ENCODE peak calls at places on chromosomes 13 and 19, in five cellular contexts. O, P, J, T and N are unnamed samples.

GRCh38 chr19:53172892-53173291 is 14.0 kb upstream of the ZNF347 start:
- DNase-seq in O (no peak), P (no peak), J (no peak), T (no peak), N (no peak)

GRCh38 chr13:73399347-73400216 is 340.8 kb downstream of the KLF5 start:
- DNase-seq in O (no peak), P (no peak), J (no peak), T (no peak), N (no peak)

GRCh38 chr19:48629599-48630288 is 7.4 kb downstream of the DBP start:
- DNase-seq in O (peak; percentile 88), P (no peak), J (peak; percentile 87), T (peak; percentile 82), N (peak; percentile 60)

GRCh38 chr19:38034153-38034835 is 127.3 kb downstream of the SIPA1L3 start:
- DNase-seq in O (no peak), P (no peak), J (no peak), T (no peak), N (no peak)

GRCh38 chr19:35907377-35907745 is 734 bp downstream of the TYROBP start:
- DNase-seq in O (no peak), P (no peak), J (no peak), T (no peak), N (no peak)

GRCh38 chr13:113122571-113123225 is at the start of gene F10:
- DNase-seq in O (peak; percentile 79), P (peak; percentile 49), J (no peak), T (no peak), N (peak; percentile 62)

GRCh38 chr13:37959284-37959683 is 89.7 kb upstream of the TRPC4 start:
- DNase-seq in O (no peak), P (no peak), J (no peak), T (no peak), N (no peak)

GRCh38 chr19:33260628-33261418 is 35.2 kb upstream of the SLC7A10 start:
- DNase-seq in O (no peak), P (no peak), J (no peak), T (no peak), N (no peak)

GRCh38 chr13:47680752-47681151 is 320.3 kb downstream of the SUCLA2 start:
- DNase-seq in O (no peak), P (no peak), J (no peak), T (no peak), N (no peak)

GRCh38 chr13:46124531-46124966 is 19.7 kb upstream of the CPB2 start:
- DNase-seq in O (no peak), P (no peak), J (no peak), T (no peak), N (no peak)

GRCh38 chr13:99215466-99215865 is 14.8 kb downstream of the UBAC2 start:
- DNase-seq in O (peak; percentile 12), P (no peak), J (no peak), T (peak; percentile 27), N (no peak)

GRCh38 chr19:46385636-46386035 is 27.7 kb downstream of the CCDC8 start:
- DNase-seq in O (peak; percentile 9), P (no peak), J (peak; percentile 19), T (no peak), N (no peak)

GRCh38 chr13:32021785-32022184 is 9.8 kb upstream of the FRY start:
- DNase-seq in O (no peak), P (no peak), J (no peak), T (no peak), N (no peak)

GRCh38 chr19:35272122-35272715 is 3.5 kb downstream of the USF2 start:
- DNase-seq in O (no peak), P (no peak), J (no peak), T (no peak), N (no peak)

GRCh38 chr19:1131718-1132552 is 28.1 kb downstream of the GPX4 start:
- DNase-seq in O (peak; percentile 83), P (peak; percentile 66), J (peak; percentile 91), T (peak; percentile 90), N (peak; percentile 79)

GRCh38 chr13:100399455-100399854 is 189.1 kb downstream of the GGACT start:
- DNase-seq in O (no peak), P (no peak), J (no peak), T (no peak), N (no peak)

GRCh38 chr13:113034451-113035208 is 65.6 kb downstream of the MCF2L start:
- DNase-seq in O (peak; percentile 66), P (no peak), J (no peak), T (peak; percentile 42), N (no peak)

GRCh38 chr13:69580255-69580654 is 527.4 kb upstream of the ATXN8OS start:
- DNase-seq in O (no peak), P (no peak), J (no peak), T (no peak), N (no peak)

GRCh38 chr19:8629996-8630683 is at the start of gene NFILZ:
- DNase-seq in O (no peak), P (no peak), J (no peak), T (no peak), N (no peak)

GRCh38 chr19:46271488-46272197 is 25.2 kb upstream of the HIF3A start:
- DNase-seq in O (no peak), P (no peak), J (no peak), T (peak; percentile 35), N (peak; percentile 45)

GRCh38 chr13:49368688-49369087 is 75.2 kb downstream of the CAB39L start:
- DNase-seq in O (no peak), P (no peak), J (no peak), T (no peak), N (no peak)

GRCh38 chr19:55188620-55189019 is 8.5 kb upstream of the SYT5 start:
- DNase-seq in O (no peak), P (no peak), J (no peak), T (no peak), N (no peak)

GRCh38 chr13:83881917-83882625 is at the start of gene SLITRK1:
- DNase-seq in O (no peak), P (no peak), J (no peak), T (no peak), N (no peak)

GRCh38 chr13:52195052-52195837 is 35.8 kb upstream of the NEK3 start:
- DNase-seq in O (peak; percentile 81), P (peak; percentile 51), J (peak; percentile 94), T (peak; percentile 83), N (peak; percentile 77)

GRCh38 chr13:80251403-80251802 is 89.5 kb downstream of the SPRY2 start:
- DNase-seq in O (no peak), P (no peak), J (no peak), T (no peak), N (no peak)

GRCh38 chr13:49444517-49445395 is 682 bp downstream of the SETDB2 start:
- DNase-seq in O (no peak), P (no peak), J (no peak), T (no peak), N (no peak)

GRCh38 chr19:54551950-54552912 is 21.4 kb upstream of the LILRA2 start:
- DNase-seq in O (no peak), P (no peak), J (no peak), T (no peak), N (no peak)

GRCh38 chr19:33622809-33623511 is 1.2 kb downstream of the CHST8 start:
- DNase-seq in O (no peak), P (no peak), J (no peak), T (no peak), N (no peak)

GRCh38 chr13:66139250-66139649 is 1090.9 kb downstream of the PCDH9 start:
- DNase-seq in O (no peak), P (no peak), J (no peak), T (no peak), N (no peak)

GRCh38 chr19:1411255-1412191 is 4.1 kb downstream of the DAZAP1 start:
- DNase-seq in O (no peak), P (no peak), J (no peak), T (no peak), N (no peak)

GRCh38 chr13:109251958-109252357 is 534.4 kb downstream of the IRS2 start:
- DNase-seq in O (no peak), P (no peak), J (no peak), T (peak; percentile 47), N (no peak)

GRCh38 chr13:75705395-75705794 is 69.3 kb downstream of the LMO7 start:
- DNase-seq in O (no peak), P (no peak), J (no peak), T (peak; percentile 75), N (no peak)

GRCh38 chr13:32314968-32315254 is 252 bp downstream of the ZAR1L start:
- DNase-seq in O (peak; percentile 58), P (no peak), J (no peak), T (no peak), N (no peak)

GRCh38 chr13:45301263-45301662 is 39.7 kb downstream of the TPT1 start:
- DNase-seq in O (no peak), P (no peak), J (no peak), T (no peak), N (no peak)

GRCh38 chr13:109784590-109785140 is 1.7 kb downstream of the IRS2 start:
- DNase-seq in O (peak; percentile 78), P (peak; percentile 42), J (peak; percentile 88), T (peak; percentile 51), N (peak; percentile 62)

GRCh38 chr13:112990783-112991182 is 21.8 kb downstream of the MCF2L start:
- DNase-seq in O (no peak), P (no peak), J (no peak), T (no peak), N (no peak)

GRCh38 chr19:11560404-11560988 is 1.5 kb upstream of the ELOF1 start:
- DNase-seq in O (peak; percentile 50), P (no peak), J (peak; percentile 66), T (peak; percentile 78), N (no peak)
- H3K27ac ChIP-seq in O (no peak overlapping the region), P (no peak overlapping the region), J (no peak overlapping the region), T (no peak overlapping the region), N (no peak overlapping the region)

GRCh38 chr19:3403489-3404323 is 37.3 kb downstream of the NFIC start:
- DNase-seq in O (peak; percentile 97), P (peak; percentile 81), J (peak; percentile 99), T (peak; percentile 87), N (peak; percentile 93)
- TF ChIP-seq POLR2A in O (peak; percentile 54), P (no peak), J (no peak), T (no peak), N (peak; percentile 14)

GRCh38 chr19:57664269-57665127 is 4.2 kb upstream of the ZSCAN4 start:
- DNase-seq in O (peak; percentile 39), P (no peak), J (peak; percentile 75), T (peak; percentile 46), N (peak; percentile 24)
- H3K27ac ChIP-seq in O (no peak overlapping the region), P (no peak overlapping the region), J (peak overlapping the region; percentile 86), T (no peak overlapping the region), N (peak overlapping the region; percentile 77)

GRCh38 chr19:9674669-9675357 is at the start of gene ZNF562:
- DNase-seq in O (peak; percentile 87), P (peak; percentile 62), J (peak; percentile 92), T (peak; percentile 89), N (peak; percentile 83)
- TF ChIP-seq POLR2A in O (peak; percentile 45), P (peak; percentile 18), J (peak; percentile 36), T (peak; percentile 89), N (peak; percentile 53)

GRCh38 chr19:18223860-18224524 is 2.2 kb downstream of the PDE4C start:
- DNase-seq in O (peak; percentile 43), P (no peak), J (peak; percentile 69), T (peak; percentile 18), N (peak; percentile 29)
- H3K27ac ChIP-seq in O (no peak overlapping the region), P (no peak overlapping the region), J (peak overlapping the region; percentile 29), T (no peak overlapping the region), N (no peak overlapping the region)